ENCODE peak calls at places on chromosomes 12 and 14, in four cellular contexts. B is K562, H is IMR-90, O is H1. F is an unnamed sample.

GRCh38 chr12:70007687-70008086 is 182.7 kb downstream of the MYRFL start:
- DNase-seq in H (no peak), B (no peak), O (no peak), F (no peak)

GRCh38 chr12:89707992-89708792 is 446 bp downstream of the ATP2B1 start:
- DNase-seq in H (peak), B (peak), O (peak), F (no peak)

GRCh38 chr12:114952573-114953196 is 268.7 kb upstream of the TBX3 start:
- DNase-seq in B (peak), O (no peak), H (peak), F (no peak)

GRCh38 chr12:131049569-131050339 is 96.0 kb downstream of the ADGRD1 start:
- DNase-seq in H (no peak), B (no peak), O (no peak), F (no peak)

GRCh38 chr14:100031506-100032281 is 33.5 kb upstream of the EVL start:
- DNase-seq in B (no peak), O (no peak), H (peak), F (no peak)

GRCh38 chr12:104138747-104139186 is 757 bp upstream of the NFYB start:
- DNase-seq in B (no peak), O (no peak), H (no peak), F (no peak)

GRCh38 chr12:76199808-76200207 is 115.3 kb upstream of the NAP1L1 start:
- DNase-seq in H (peak), O (no peak), B (peak), F (no peak)

GRCh38 chr12:96472384-96472783 is 17.0 kb upstream of the CFAP54 start:
- DNase-seq in O (no peak), B (peak), H (no peak), F (no peak)

GRCh38 chr14:89856871-89857345 is 97.6 kb downstream of the EFCAB11 start:
- DNase-seq in O (peak), B (no peak), H (peak), F (no peak)

GRCh38 chr12:16348435-16349131 is 1.1 kb downstream of the MGST1 start:
- DNase-seq in O (no peak), B (peak), H (peak), F (peak)

GRCh38 chr12:78697817-78698415 is 166.7 kb upstream of the SYT1 start:
- DNase-seq in B (no peak), O (no peak), H (peak), F (no peak)

GRCh38 chr12:56007892-56008471 is 10.9 kb downstream of the SUOX start:
- DNase-seq in H (no peak), O (no peak), B (no peak), F (no peak)

GRCh38 chr14:94328196-94328595 is 5.1 kb upstream of the SERPINA6 start:
- DNase-seq in O (peak), B (no peak), H (no peak), F (no peak)

GRCh38 chr12:130983328-130984017 is 29.8 kb downstream of the ADGRD1 start:
- DNase-seq in O (no peak), B (no peak), H (no peak), F (no peak)

GRCh38 chr14:39582028-39582654 is 149.9 kb upstream of the FBXO33 start:
- DNase-seq in H (no peak), B (no peak), O (no peak), F (no peak)

GRCh38 chr14:98325761-98326160 is 946.2 kb downstream of the BCL11B start:
- DNase-seq in B (no peak), H (no peak), O (no peak), F (no peak)

GRCh38 chr12:77746108-77746507 is 84.6 kb upstream of the NAV3 start:
- DNase-seq in O (no peak), B (no peak), H (peak), F (peak)

GRCh38 chr12:130680451-130680990 is 35.6 kb downstream of the RIMBP2 start:
- DNase-seq in B (no peak), H (no peak), O (no peak), F (no peak)

GRCh38 chr14:30991408-30991807 is 34.0 kb upstream of the AP4S1 start:
- DNase-seq in H (no peak), B (no peak), O (no peak), F (no peak)

GRCh38 chr14:35402323-35403084 is 2.0 kb downstream of the NFKBIA start:
- DNase-seq in B (no peak), O (no peak), H (peak), F (no peak)

GRCh38 chr12:48969847-48970701 is 1.5 kb downstream of the WNT10B start:
- DNase-seq in B (no peak), O (peak), H (no peak), F (no peak)

GRCh38 chr12:639988-640387 is 23.3 kb downstream of the NINJ2 start:
- DNase-seq in B (no peak), H (no peak), O (no peak), F (no peak)
- TF ChIP-seq CHD1 in B (no peak), H (no peak), O (no peak), F (no peak)

GRCh38 chr14:63209160-63209559 is 4.9 kb downstream of the RHOJ start:
- DNase-seq in H (peak), B (no peak), O (no peak), F (no peak)
- TF ChIP-seq CHD1 in H (no peak), B (no peak), O (no peak), F (no peak)

GRCh38 chr12:6236641-6236940 is 36.4 kb downstream of the CD9 start:
- DNase-seq in O (no peak), B (no peak), H (no peak), F (no peak)

GRCh38 chr12:6235906-6236640 is 35.9 kb downstream of the CD9 start:
- DNase-seq in B (no peak), H (no peak), O (no peak), F (no peak)

GRCh38 chr12:6234214-6234613 is 34.0 kb downstream of the CD9 start:
- DNase-seq in B (no peak), O (no peak), H (peak), F (no peak)

GRCh38 chr12:6234906-6235305 is 34.7 kb downstream of the CD9 start:
- DNase-seq in B (no peak), H (no peak), O (no peak), F (no peak)

GRCh38 chr12:6235499-6235898 is 35.3 kb downstream of the CD9 start:
- DNase-seq in O (no peak), H (no peak), B (no peak), F (no peak)
- TF ChIP-seq CHD1 in O (no peak), H (no peak), B (no peak), F (no peak)

GRCh38 chr12:8916154-8916553 is 1.8 kb downstream of the PHC1 start:
- DNase-seq in O (no peak), B (no peak), H (no peak), F (no peak)

GRCh38 chr12:8913702-8914032 is 642 bp upstream of the PHC1 start:
- DNase-seq in H (no peak), B (no peak), O (no peak), F (no peak)

GRCh38 chr12:8917031-8917430 is 2.7 kb downstream of the PHC1 start:
- DNase-seq in B (peak), O (no peak), H (no peak), F (no peak)

GRCh38 chr12:8912910-8913309 is 1.4 kb upstream of the PHC1 start:
- DNase-seq in B (peak), O (no peak), H (no peak), F (no peak)

DNA sequence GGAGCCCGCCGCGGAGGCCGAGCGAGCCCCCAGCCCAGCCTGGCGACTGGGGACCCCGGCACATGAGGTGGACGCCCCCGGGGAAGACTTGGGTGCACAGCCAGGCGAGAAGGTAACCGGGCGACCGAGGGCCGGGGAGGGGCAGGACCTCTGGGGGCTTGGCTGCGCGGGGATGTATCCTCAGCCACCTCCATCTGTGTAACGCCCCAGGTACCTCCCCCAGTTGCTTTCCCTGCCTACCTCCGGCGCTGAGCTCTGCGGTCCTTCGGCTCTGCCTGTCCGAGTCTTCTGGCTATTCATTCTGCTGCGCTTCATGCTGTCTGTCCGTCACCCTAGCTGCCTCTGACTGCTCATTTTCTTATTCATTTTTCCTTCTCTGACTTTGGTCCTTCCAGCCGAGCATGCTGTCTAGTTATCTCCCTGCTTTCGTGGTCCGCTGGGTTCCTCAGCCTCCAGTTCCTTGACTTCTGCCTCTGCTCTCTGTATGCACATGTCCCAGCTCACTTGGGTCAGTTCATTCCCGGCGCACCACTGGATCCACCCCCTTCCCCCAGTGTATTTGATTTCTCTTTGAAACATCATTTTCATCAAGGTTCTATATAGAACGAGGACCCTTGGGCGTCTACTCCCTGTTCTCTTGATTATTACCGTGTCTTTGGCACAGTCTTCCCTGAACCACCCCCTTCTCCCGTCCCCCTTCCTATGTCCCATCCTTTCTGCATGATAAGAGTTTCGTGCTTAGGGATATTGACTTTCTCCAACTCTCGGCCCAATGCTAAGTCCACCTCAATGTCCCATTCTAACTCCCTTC is 612 bp downstream of the PHC1 start:
- DNase-seq in H (peak), O (peak), B (peak), F (no peak)
- TF ChIP-seq CHD1 in H (no peak), O (no peak), B (no peak), F (no peak)

GRCh38 chr12:91381309-91381804 is 198.7 kb upstream of the DCN start:
- DNase-seq in H (peak), O (peak), B (no peak), F (peak)
- TF ChIP-seq CHD1 in H (no peak), O (no peak), B (no peak), F (no peak)